ENCODE peak calls at places on chromosome 10, in nine cellular contexts. Q, D, U, Y, O, A, W, Z and E are unnamed samples.

GRCh38 chr10:42781893-42782445 is 626 bp upstream of the BMS1 start:
- DNase-seq in Q (no peak), D (no peak), U (no peak), Y (no peak), O (peak; percentile 34), A (no peak), W (no peak), Z (no peak), E (no peak)

GRCh38 chr10:127850944-127851343 is 41.8 kb downstream of the CLRN3 start:
- DNase-seq in Q (no peak), D (no peak), U (no peak), Y (no peak), O (no peak), A (no peak), W (no peak), Z (no peak), E (no peak)

GRCh38 chr10:109207361-109207760 is 716.0 kb downstream of the XPNPEP1 start:
- DNase-seq in Q (no peak), D (no peak), U (no peak), Y (no peak), O (no peak), A (peak; percentile 42), W (no peak), Z (no peak), E (no peak)

GRCh38 chr10:110824152-110824441 is 47.6 kb upstream of the PDCD4 start:
- DNase-seq in Q (no peak), D (no peak), U (no peak), Y (no peak), O (no peak), A (no peak), W (no peak), Z (no peak), E (no peak)

GRCh38 chr10:88318803-88319202 is 264.3 kb downstream of the RNLS start:
- DNase-seq in Q (no peak), D (no peak), U (no peak), Y (no peak), O (no peak), A (no peak), W (peak; percentile 26), Z (no peak), E (no peak)

GRCh38 chr10:69124558-69125121 is 662 bp downstream of the VPS26A start:
- DNase-seq in Q (no peak), D (peak; percentile 22), U (peak; percentile 27), Y (no peak), O (peak; percentile 77), A (peak; percentile 50), W (peak; percentile 88), Z (peak; percentile 70), E (peak; percentile 67)

GRCh38 chr10:105138287-105138854 is 497.3 kb downstream of the SORCS3 start:
- DNase-seq in Q (no peak), D (no peak), U (no peak), Y (no peak), O (no peak), A (no peak), W (no peak), Z (no peak), E (no peak)

GRCh38 chr10:43959364-43959763 is 310.7 kb upstream of the ZNF32 start:
- DNase-seq in Q (no peak), D (no peak), U (no peak), Y (no peak), O (no peak), A (no peak), W (no peak), Z (no peak), E (peak; percentile 18)

GRCh38 chr10:54372164-54372563 is 428.9 kb downstream of the PCDH15 start:
- DNase-seq in Q (no peak), D (no peak), U (no peak), Y (no peak), O (no peak), A (no peak), W (no peak), Z (no peak), E (no peak)

GRCh38 chr10:86257683-86258082 is 108.9 kb downstream of the GRID1 start:
- DNase-seq in Q (no peak), D (no peak), U (no peak), Y (no peak), O (no peak), A (no peak), W (no peak), Z (no peak), E (no peak)

GRCh38 chr10:43225787-43226153 is 41.1 kb downstream of the RASGEF1A start:
- DNase-seq in Q (no peak), D (no peak), U (no peak), Y (no peak), O (no peak), A (no peak), W (peak; percentile 29), Z (peak; percentile 16), E (no peak)

GRCh38 chr10:72087969-72088878 is at the start of gene SPOCK2:
- DNase-seq in Q (no peak), D (peak; percentile 51), U (no peak), Y (no peak), O (no peak), A (peak; percentile 65), W (peak; percentile 87), Z (no peak), E (no peak)

GRCh38 chr10:88322336-88323063 is 260.6 kb downstream of the RNLS start:
- DNase-seq in Q (no peak), D (no peak), U (no peak), Y (no peak), O (no peak), A (no peak), W (no peak), Z (no peak), E (no peak)

GRCh38 chr10:30294506-30295280 is 54.4 kb downstream of the MTPAP start:
- DNase-seq in Q (no peak), D (no peak), U (no peak), Y (no peak), O (no peak), A (no peak), W (no peak), Z (no peak), E (no peak)

GRCh38 chr10:52652431-52653220 is 120.0 kb downstream of the MBL2 start:
- DNase-seq in Q (no peak), D (no peak), U (no peak), Y (no peak), O (no peak), A (no peak), W (no peak), Z (no peak), E (no peak)

GRCh38 chr10:21964983-21965665 is 38.4 kb downstream of the DNAJC1 start:
- DNase-seq in Q (no peak), D (no peak), U (no peak), Y (no peak), O (no peak), A (no peak), W (no peak), Z (no peak), E (no peak)

GRCh38 chr10:125411724-125412123 is 251.4 kb upstream of the CTBP2 start:
- DNase-seq in Q (no peak), D (no peak), U (peak; percentile 87), Y (no peak), O (peak; percentile 90), A (no peak), W (no peak), Z (no peak), E (no peak)

GRCh38 chr10:133133471-133134231 is 26.4 kb upstream of the KNDC1 start:
- DNase-seq in Q (no peak), D (no peak), U (no peak), Y (no peak), O (no peak), A (no peak), W (no peak), Z (peak; percentile 16), E (no peak)

GRCh38 chr10:24866615-24867583 is 85.5 kb downstream of the PRTFDC1 start:
- DNase-seq in Q (no peak), D (no peak), U (peak; percentile 50), Y (no peak), O (peak; percentile 74), A (no peak), W (no peak), Z (peak; percentile 44), E (no peak)

GRCh38 chr10:12971001-12971788 is 30.3 kb downstream of the CCDC3 start:
- DNase-seq in Q (no peak), D (no peak), U (no peak), Y (no peak), O (no peak), A (no peak), W (no peak), Z (no peak), E (no peak)

GRCh38 chr10:125584954-125585353 is 98.0 kb downstream of the TEX36 start:
- DNase-seq in Q (no peak), D (no peak), U (no peak), Y (no peak), O (no peak), A (no peak), W (no peak), Z (no peak), E (no peak)

GRCh38 chr10:59905066-59905734 is 1.2 kb downstream of the CCDC6 start:
- DNase-seq in Q (no peak), D (peak; percentile 43), U (no peak), Y (no peak), O (peak; percentile 37), A (peak; percentile 68), W (peak; percentile 55), Z (peak; percentile 58), E (peak; percentile 44)

GRCh38 chr10:13949844-13950542 is 363.2 kb downstream of the PRPF18 start:
- DNase-seq in Q (no peak), D (no peak), U (peak; percentile 92), Y (no peak), O (peak; percentile 97), A (no peak), W (no peak), Z (no peak), E (no peak)

GRCh38 chr10:102117391-102118159 is 2.6 kb downstream of the LDB1 start:
- DNase-seq in Q (no peak), D (peak; percentile 47), U (no peak), Y (peak; percentile 30), O (peak; percentile 77), A (peak; percentile 69), W (peak; percentile 83), Z (peak; percentile 84), E (peak; percentile 77)

GRCh38 chr10:119207713-119208552 is 562 bp downstream of the GRK5 start:
- DNase-seq in Q (no peak), D (peak; percentile 37), U (no peak), Y (peak; percentile 44), O (peak; percentile 70), A (peak; percentile 56), W (peak; percentile 55), Z (peak; percentile 38), E (peak; percentile 44)

GRCh38 chr10:114678806-114679205 is 20.7 kb upstream of the ABLIM1 start:
- DNase-seq in Q (no peak), D (no peak), U (no peak), Y (no peak), O (no peak), A (no peak), W (no peak), Z (no peak), E (no peak)

GRCh38 chr10:109889867-109890266 is 33.4 kb downstream of the XPNPEP1 start:
- DNase-seq in Q (no peak), D (no peak), U (peak; percentile 59), Y (no peak), O (peak; percentile 86), A (no peak), W (no peak), Z (no peak), E (no peak)

GRCh38 chr10:79129361-79129997 is 60.7 kb downstream of the ZMIZ1 start:
- DNase-seq in Q (no peak), D (no peak), U (no peak), Y (no peak), O (peak; percentile 66), A (peak; percentile 88), W (no peak), Z (no peak), E (no peak)

GRCh38 chr10:88979153-88979562 is 11.4 kb upstream of the FAS start:
- DNase-seq in Q (no peak), D (no peak), U (peak; percentile 38), Y (no peak), O (peak; percentile 87), A (peak; percentile 18), W (no peak), Z (peak; percentile 62), E (no peak)

GRCh38 chr10:86966008-86966654 is 2.2 kb upstream of the ADIRF start:
- DNase-seq in Q (no peak), D (no peak), U (no peak), Y (no peak), O (no peak), A (no peak), W (peak; percentile 44), Z (no peak), E (no peak)

GRCh38 chr10:106741131-106741530 is 423.4 kb downstream of the SORCS1 start:
- DNase-seq in Q (no peak), D (no peak), U (no peak), Y (no peak), O (no peak), A (no peak), W (no peak), Z (no peak), E (no peak)